ENCODE peak calls at places on chromosomes 2 and 18, in eight cellular contexts. Q, H, O, C, N, I, A and P are unnamed samples. For H3K4me1, the result is how much of the 10 kb centered on the place peaks cover.

GRCh38 chr2:160324161-160324768 is 124.2 kb upstream of the ITGB6 start:
- DNase-seq in Q (peak), H (peak), O (peak), C (peak), N (peak), I (peak), A (no peak), P (no peak)

GRCh38 chr2:208638059-208638458 is 231.5 kb downstream of the PTH2R start:
- DNase-seq in Q (no peak), H (no peak), O (no peak), C (no peak), N (no peak), I (no peak), A (no peak), P (peak)

GRCh38 chr2:159064446-159065301 is 96.2 kb downstream of the TANC1 start:
- DNase-seq in Q (peak), H (no peak), O (peak), C (no peak), N (no peak), I (no peak), A (no peak), P (peak)

GRCh38 chr18:42330296-42330695 is 375.3 kb downstream of the PIK3C3 start:
- DNase-seq in Q (no peak), H (no peak), O (no peak), C (no peak), N (no peak), I (no peak), A (no peak), P (no peak)

GRCh38 chr2:74843371-74844298 is 9.7 kb downstream of the HK2 start:
- DNase-seq in Q (no peak), H (no peak), O (no peak), C (peak), N (no peak), I (no peak), A (no peak), P (no peak)

GRCh38 chr2:39334978-39335377 is 91.2 kb upstream of the CDKL4 start:
- DNase-seq in Q (no peak), H (no peak), O (no peak), C (no peak), N (no peak), I (no peak), A (no peak), P (no peak)

GRCh38 chr18:62069556-62069955 is 117.3 kb downstream of the PIGN start:
- DNase-seq in Q (no peak), H (no peak), O (no peak), C (no peak), N (no peak), I (no peak), A (no peak), P (peak)

GRCh38 chr2:98691307-98691706 is 39.6 kb downstream of the MGAT4A start:
- DNase-seq in Q (no peak), H (no peak), O (no peak), C (no peak), N (no peak), I (no peak), A (no peak), P (peak)

GRCh38 chr2:2000018-2000733 is 255.9 kb upstream of the PXDN start:
- DNase-seq in Q (no peak), H (no peak), O (peak), C (no peak), N (no peak), I (no peak), A (no peak), P (no peak)

GRCh38 chr18:22493940-22494339 is 76.2 kb upstream of the CTAGE1 start:
- DNase-seq in Q (no peak), H (no peak), O (no peak), C (no peak), N (no peak), I (peak), A (no peak), P (no peak)

GRCh38 chr2:119702918-119703401 is 24.0 kb downstream of the TMEM177 start:
- DNase-seq in Q (peak), H (peak), O (peak), C (peak), N (no peak), I (peak), A (peak), P (peak)

GRCh38 chr2:106572541-106573148 is 85.5 kb downstream of the CD8B2 start:
- DNase-seq in Q (peak), H (peak), O (peak), C (no peak), N (no peak), I (no peak), A (no peak), P (no peak)

GRCh38 chr2:11365096-11365856 is 20.8 kb upstream of the ROCK2 start:
- DNase-seq in Q (peak), H (no peak), O (peak), C (no peak), N (no peak), I (no peak), A (no peak), P (no peak)

DNA sequence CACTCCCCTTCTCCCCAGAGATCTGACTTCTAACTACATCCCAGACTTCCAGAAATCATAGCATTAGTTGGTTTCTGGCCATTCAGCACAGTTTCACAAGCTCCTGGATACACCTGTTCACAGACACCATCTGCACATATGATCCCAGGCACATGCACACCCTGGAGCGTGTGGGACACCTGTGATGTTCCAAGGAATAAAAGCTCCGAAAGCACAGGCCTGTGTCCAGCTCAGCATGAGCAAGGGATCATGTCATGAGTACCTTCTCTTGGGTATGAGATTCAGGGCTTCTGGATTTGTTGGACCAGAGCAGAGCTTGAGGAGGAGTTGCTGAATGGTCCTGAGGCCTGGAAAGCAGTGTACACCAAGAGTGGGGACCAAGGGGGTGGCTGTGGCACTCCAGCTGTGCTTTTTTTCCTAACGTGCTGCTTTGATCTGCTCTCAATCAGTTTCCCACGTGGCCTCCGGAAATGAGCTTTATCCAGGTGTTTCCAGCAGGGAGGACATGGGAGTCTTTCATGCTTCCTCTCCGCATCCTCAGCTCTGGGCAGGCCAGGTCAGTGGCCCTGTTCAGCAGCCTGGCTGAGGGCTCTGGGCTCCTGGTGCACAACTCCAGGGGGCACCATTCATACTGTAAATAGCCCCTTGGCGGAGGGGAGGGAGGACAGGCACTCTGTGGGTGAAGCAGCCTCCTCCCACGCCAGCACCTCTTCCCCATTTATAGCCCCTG is 1.8 kb downstream of the DYSF start:
- DNase-seq in Q (no peak), H (no peak), O (peak), C (no peak), N (no peak), I (no peak), A (no peak), P (no peak)
- H3K4me1 ChIP-seq in Q (under half), H (under half), O (under half), C (under half), N (under half), I (half or more), A (under half), P (under half)

GRCh38 chr2:215912299-215912842 is 101.0 kb downstream of the MREG start:
- DNase-seq in Q (no peak), H (no peak), O (no peak), C (no peak), N (no peak), I (no peak), A (no peak), P (no peak)
- TF ChIP-seq CTCF in Q (peak), H (peak), O (peak), C (no peak), N (no peak), I (no peak), A (no peak), P (peak)

DNA sequence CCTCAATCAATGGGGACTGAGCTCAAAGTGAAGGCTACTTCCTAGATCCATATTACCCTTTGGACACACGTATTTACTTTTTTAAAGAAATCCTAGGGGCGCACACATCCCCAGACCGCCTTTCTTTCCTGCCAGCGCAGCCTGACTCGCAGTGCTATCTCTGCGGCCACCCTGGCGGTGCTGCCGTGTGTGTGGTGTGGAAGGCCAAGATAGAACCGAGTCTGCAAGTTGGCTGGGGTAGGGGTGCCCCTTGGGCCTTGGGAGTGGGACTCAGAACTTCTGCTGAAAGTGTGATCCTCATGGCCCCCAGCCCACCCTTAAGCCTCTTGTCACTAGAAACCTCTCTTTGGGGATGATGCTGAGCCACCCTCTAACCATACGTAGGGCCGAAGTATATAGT is 143.7 kb downstream of the KLHL29 start:
- DNase-seq in Q (no peak), H (no peak), O (no peak), C (no peak), N (no peak), I (no peak), A (no peak), P (no peak)
- H3K4me1 ChIP-seq in Q (under half), H (under half), O (under half), C (under half), N (under half), I (under half), A (under half), P (under half)

GRCh38 chr2:232524771-232525170 is 1.2 kb upstream of the CHRND start:
- DNase-seq in Q (no peak), H (no peak), O (no peak), C (no peak), N (no peak), I (no peak), A (no peak), P (no peak)

GRCh38 chr2:232525199-232525598 is 761 bp upstream of the CHRND start:
- DNase-seq in Q (no peak), H (no peak), O (no peak), C (no peak), N (no peak), I (peak), A (no peak), P (no peak)

GRCh38 chr2:232526296-232527055 is 516 bp downstream of the CHRND start:
- DNase-seq in Q (no peak), H (no peak), O (no peak), C (no peak), N (no peak), I (no peak), A (no peak), P (no peak)

GRCh38 chr2:232523682-232524597 is 2.0 kb upstream of the CHRND start:
- DNase-seq in Q (peak), H (no peak), O (peak), C (no peak), N (no peak), I (peak), A (peak), P (peak)

GRCh38 chr2:232525796-232526195 is at the start of gene CHRND:
- DNase-seq in Q (peak), H (no peak), O (peak), C (no peak), N (no peak), I (peak), A (no peak), P (no peak)
- TF ChIP-seq CTCF in Q (no peak), H (no peak), O (no peak), C (no peak), N (no peak), I (no peak), A (no peak), P (no peak)

GRCh38 chr18:7741640-7742039 is 174.5 kb downstream of the PTPRM start:
- DNase-seq in Q (no peak), H (no peak), O (no peak), C (no peak), N (no peak), I (no peak), A (no peak), P (no peak)
- H3K4me1 ChIP-seq in Q (under half), H (under half), O (under half), C (under half), N (under half), I (under half), A (under half), P (under half)